ENCODE peak calls at places on chromosomes 2 and 18, in four cellular contexts. Z is brain microvascular endothelial cell, S is fibroblast of mammary gland, J is HL-60. D is an unnamed sample.

GRCh38 chr18:45974088-45974536 is 7.0 kb upstream of the EPG5 start:
- DNase-seq in Z (peak), S (peak), J (peak), D (peak)

GRCh38 chr2:241858206-241859016 is at the start of gene PDCD1:
- DNase-seq in Z (no peak), S (no peak), J (no peak), D (no peak)

GRCh38 chr2:9256570-9257043 is 50.0 kb downstream of the ASAP2 start:
- DNase-seq in Z (no peak), S (peak), J (no peak), D (peak)

GRCh38 chr18:22914633-22915032 is 18.5 kb upstream of the RBBP8 start:
- DNase-seq in Z (no peak), S (no peak), J (no peak), D (no peak)

GRCh38 chr18:9025104-9025838 is 77.2 kb upstream of the NDUFV2 start:
- DNase-seq in Z (no peak), S (peak), J (no peak), D (peak)

GRCh38 chr2:217064234-217065103 is 204.6 kb upstream of the TNP1 start:
- DNase-seq in Z (peak), S (peak), J (peak), D (no peak)

GRCh38 chr2:112795720-112796119 is 11.4 kb upstream of the IL1A start:
- DNase-seq in Z (no peak), S (no peak), J (no peak), D (no peak)

GRCh38 chr2:172234716-172235661 is 132.3 kb upstream of the DLX2 start:
- DNase-seq in Z (no peak), S (no peak), J (no peak), D (no peak)

GRCh38 chr18:34709631-34710429 is at the start of gene DTNA:
- DNase-seq in Z (peak), S (peak), J (peak), D (peak)

GRCh38 chr2:203122317-203122998 is 107.8 kb downstream of the NBEAL1 start:
- DNase-seq in Z (no peak), S (no peak), J (no peak), D (peak)

GRCh38 chr2:28470759-28471158 is 25.1 kb upstream of the PLB1 start:
- DNase-seq in Z (no peak), S (no peak), J (no peak), D (peak)

GRCh38 chr2:101830555-101830954 is 133.0 kb downstream of the MAP4K4 start:
- DNase-seq in Z (peak), S (peak), J (no peak), D (no peak)

GRCh38 chr18:68262697-68263293 is 452.1 kb downstream of the TMX3 start:
- DNase-seq in Z (peak), S (peak), J (no peak), D (peak)

GRCh38 chr2:231172020-231172419 is 26.4 kb upstream of the ARMC9 start:
- DNase-seq in Z (no peak), S (peak), J (no peak), D (no peak)

GRCh38 chr2:8119782-8120551 is 561.9 kb upstream of the ID2 start:
- DNase-seq in Z (no peak), S (peak), J (no peak), D (peak)

GRCh38 chr2:6254446-6254845 is 562.3 kb downstream of the SOX11 start:
- DNase-seq in Z (no peak), S (no peak), J (no peak), D (no peak)

GRCh38 chr2:41937464-41937861 is 110.4 kb upstream of the PKDCC start:
- DNase-seq in Z (no peak), S (peak), J (no peak), D (no peak)
- TF ChIP-seq CTCF in Z (no peak), S (no peak), J (no peak), D (no peak)

GRCh38 chr2:95039978-95040377 is 14.5 kb downstream of the MAL start:
- DNase-seq in Z (no peak), S (no peak), J (no peak), D (no peak)

GRCh38 chr2:95041060-95041823 is 15.7 kb downstream of the MAL start:
- DNase-seq in Z (no peak), S (no peak), J (no peak), D (no peak)

GRCh38 chr2:95041824-95042442 is 16.4 kb downstream of the MAL start:
- DNase-seq in Z (no peak), S (no peak), J (no peak), D (no peak)

GRCh38 chr2:95039410-95039809 is 13.9 kb downstream of the MAL start:
- DNase-seq in Z (no peak), S (no peak), J (no peak), D (no peak)

GRCh38 chr2:95040470-95040869 is 15.0 kb downstream of the MAL start:
- DNase-seq in Z (no peak), S (no peak), J (no peak), D (no peak)
- TF ChIP-seq CTCF in Z (no peak), S (no peak), J (no peak), D (no peak)

DNA sequence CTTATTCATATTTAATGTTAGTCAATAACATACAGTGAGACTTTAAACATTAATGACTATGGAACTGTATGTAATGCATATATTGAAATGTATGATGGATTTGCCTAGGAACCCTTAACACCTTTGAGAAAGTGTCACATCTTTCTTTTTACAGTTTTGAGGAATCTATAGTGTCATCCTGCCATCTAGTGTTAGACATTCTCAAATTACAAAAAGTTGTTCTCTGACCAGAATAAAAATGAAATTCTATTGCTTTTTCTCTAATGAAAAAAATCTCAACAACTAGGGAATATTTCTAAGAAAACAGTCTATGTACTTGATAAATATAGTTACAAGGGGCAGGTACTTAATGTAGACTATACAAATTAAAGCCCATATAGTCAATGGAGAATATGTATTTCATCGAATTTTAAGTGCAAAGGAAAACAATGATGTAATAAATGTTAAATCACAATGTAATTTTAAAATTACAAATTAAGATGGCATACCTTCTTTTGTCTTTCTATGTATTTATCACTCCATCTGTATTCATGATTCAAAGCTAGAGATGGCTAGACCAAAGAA is 5.1 kb upstream of the CALCRL start:
- DNase-seq in Z (no peak), S (peak), J (no peak), D (peak)
- TF ChIP-seq CTCF in Z (peak), S (peak), J (no peak), D (peak)

GRCh38 chr2:146697307-146697706 is 1147.5 kb upstream of the ACVR2A start:
- DNase-seq in Z (no peak), S (no peak), J (no peak), D (no peak)

DNA sequence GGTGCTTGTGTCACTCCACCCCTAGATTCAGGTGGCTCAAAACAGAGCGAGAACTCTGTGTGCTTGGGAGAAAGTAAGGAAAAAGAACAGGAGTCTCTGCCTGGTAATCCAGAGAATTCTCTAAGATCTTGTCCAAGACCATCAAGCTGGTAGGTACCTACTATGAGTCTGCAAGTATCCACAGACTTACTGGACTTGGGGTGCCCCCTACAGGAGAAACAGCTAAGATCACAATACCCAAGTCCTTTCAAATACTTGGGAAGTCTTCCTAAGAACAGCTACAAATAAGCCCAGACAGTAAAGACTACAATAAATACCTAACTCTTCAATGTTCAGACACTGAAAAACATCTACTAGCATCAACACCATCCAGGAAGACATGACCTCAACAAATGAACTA is 1143.6 kb upstream of the ACVR2A start:
- DNase-seq in Z (peak), S (peak), J (no peak), D (peak)
- TF ChIP-seq CTCF in Z (peak), S (peak), J (no peak), D (peak)

GRCh38 chr2:14642499-14642898 is 10.0 kb downstream of the LRATD1 start:
- DNase-seq in Z (no peak), S (no peak), J (no peak), D (no peak)
- TF ChIP-seq CTCF in Z (no peak), S (no peak), J (no peak), D (peak)

GRCh38 chr2:11234309-11234708 is 79.0 kb downstream of the SLC66A3 start:
- DNase-seq in Z (no peak), S (peak), J (no peak), D (peak)
- TF ChIP-seq CTCF in Z (peak), S (peak), J (peak), D (peak)